ENCODE peak calls at places on chromosomes 16 and 17, in four cellular contexts. One of them, this sample, is unnamed. For H3K4me1, the result is how much of the 10 kb centered on the place peaks cover.

GRCh38 chr17:27598337-27599050 is 32.5 kb upstream of the LGALS9 start:
- DNase-seq in adipocyte: no peak
- DNase-seq in adrenal gland: no peak
- DNase-seq in BE2C: no peak
- DNase-seq in this sample: no peak

GRCh38 chr16:3058173-3059030 is 7.0 kb upstream of the IL32 start:
- DNase-seq in adipocyte: peak
- DNase-seq in adrenal gland: no peak
- DNase-seq in BE2C: peak
- DNase-seq in this sample: no peak

GRCh38 chr16:80300876-80301275 is 239.9 kb upstream of the DYNLRB2 start:
- DNase-seq in adipocyte: peak
- DNase-seq in adrenal gland: no peak
- DNase-seq in BE2C: no peak
- DNase-seq in this sample: peak

GRCh38 chr17:36133629-36134259 is 30.1 kb downstream of the CCL4 start:
- DNase-seq in adipocyte: no peak
- DNase-seq in adrenal gland: peak
- DNase-seq in BE2C: no peak
- DNase-seq in this sample: no peak

GRCh38 chr17:63983326-63983725 is 10.6 kb upstream of the SCN4A start:
- DNase-seq in adipocyte: no peak
- DNase-seq in adrenal gland: no peak
- DNase-seq in BE2C: no peak
- DNase-seq in this sample: no peak

GRCh38 chr17:41772218-41772585 is 14.3 kb downstream of the JUP start:
- DNase-seq in adipocyte: no peak
- DNase-seq in adrenal gland: no peak
- DNase-seq in BE2C: no peak
- DNase-seq in this sample: no peak

GRCh38 chr17:11300738-11301137 is 59.7 kb downstream of the SHISA6 start:
- DNase-seq in adipocyte: no peak
- DNase-seq in adrenal gland: no peak
- DNase-seq in BE2C: no peak
- DNase-seq in this sample: no peak

GRCh38 chr17:63395075-63395815 is 50.9 kb downstream of the CYB561 start:
- DNase-seq in adipocyte: peak
- DNase-seq in adrenal gland: no peak
- DNase-seq in BE2C: no peak
- DNase-seq in this sample: peak

GRCh38 chr17:16327018-16327417 is 26.3 kb downstream of the CENPV start:
- DNase-seq in adipocyte: no peak
- DNase-seq in adrenal gland: no peak
- DNase-seq in BE2C: no peak
- DNase-seq in this sample: no peak

GRCh38 chr16:81652798-81653505 is 126.1 kb upstream of the PLCG2 start:
- DNase-seq in adipocyte: no peak
- DNase-seq in adrenal gland: no peak
- DNase-seq in BE2C: no peak
- DNase-seq in this sample: no peak

GRCh38 chr17:18258356-18259038 is at the start of gene FLII:
- DNase-seq in adipocyte: peak
- DNase-seq in adrenal gland: peak
- DNase-seq in BE2C: peak
- DNase-seq in this sample: peak

DNA sequence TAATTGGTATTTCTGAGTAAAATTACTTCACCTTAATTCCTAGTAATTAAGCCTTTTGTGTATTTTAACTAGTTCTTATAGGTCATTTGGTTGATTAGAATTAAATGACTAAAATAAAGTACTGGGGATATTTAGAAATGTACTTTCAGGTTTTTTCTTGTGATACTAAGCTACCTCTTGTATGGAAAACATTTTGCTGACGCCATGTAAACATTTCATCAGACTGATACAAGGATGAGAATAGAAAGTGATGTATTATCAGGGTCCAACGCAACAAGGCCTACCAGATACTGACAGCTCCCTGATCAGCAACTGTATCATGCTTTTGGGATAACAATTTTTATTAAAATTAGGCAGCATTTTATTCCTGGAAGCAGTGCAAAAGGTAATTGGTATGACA is 1.7 kb downstream of the SMARCE1 start:
- DNase-seq in adipocyte: no peak
- DNase-seq in adrenal gland: no peak
- DNase-seq in BE2C: no peak
- DNase-seq in this sample: no peak
- H3K4me1 ChIP-seq in adipocyte: under half
- H3K4me1 ChIP-seq in adrenal gland: under half
- H3K4me1 ChIP-seq in BE2C: under half
- H3K4me1 ChIP-seq in this sample: under half

GRCh38 chr17:73532441-73532901 is 111.8 kb downstream of the SDK2 start:
- DNase-seq in adipocyte: no peak
- DNase-seq in adrenal gland: no peak
- DNase-seq in BE2C: peak
- DNase-seq in this sample: no peak
- H3K4me1 ChIP-seq in adipocyte: under half
- H3K4me1 ChIP-seq in adrenal gland: under half
- H3K4me1 ChIP-seq in BE2C: under half
- H3K4me1 ChIP-seq in this sample: under half

GRCh38 chr16:75566040-75566888 is at the start of gene GABARAPL2:
- DNase-seq in adipocyte: peak
- DNase-seq in adrenal gland: peak
- DNase-seq in BE2C: peak
- DNase-seq in this sample: peak
- H3K4me1 ChIP-seq in adipocyte: under half
- H3K4me1 ChIP-seq in adrenal gland: under half
- H3K4me1 ChIP-seq in BE2C: under half
- H3K4me1 ChIP-seq in this sample: under half

GRCh38 chr16:85636234-85636812 is 23.2 kb downstream of the GSE1 start:
- DNase-seq in adipocyte: no peak
- DNase-seq in adrenal gland: peak
- DNase-seq in BE2C: no peak
- DNase-seq in this sample: no peak
- H3K4me1 ChIP-seq in adipocyte: under half
- H3K4me1 ChIP-seq in adrenal gland: half or more
- H3K4me1 ChIP-seq in BE2C: half or more
- H3K4me1 ChIP-seq in this sample: under half

GRCh38 chr17:50177476-50177875 is 11.7 kb downstream of the SGCA start:
- DNase-seq in adipocyte: no peak
- DNase-seq in adrenal gland: no peak
- DNase-seq in BE2C: no peak
- DNase-seq in this sample: no peak
- H3K4me1 ChIP-seq in adipocyte: half or more
- H3K4me1 ChIP-seq in adrenal gland: under half
- H3K4me1 ChIP-seq in BE2C: under half
- H3K4me1 ChIP-seq in this sample: under half

GRCh38 chr17:49341356-49341755 is 20.7 kb downstream of the ZNF652 start:
- DNase-seq in adipocyte: no peak
- DNase-seq in adrenal gland: peak
- DNase-seq in BE2C: no peak
- DNase-seq in this sample: no peak

GRCh38 chr17:49342575-49342936 is 19.5 kb downstream of the ZNF652 start:
- DNase-seq in adipocyte: no peak
- DNase-seq in adrenal gland: no peak
- DNase-seq in BE2C: no peak
- DNase-seq in this sample: no peak

GRCh38 chr17:49349535-49349934 is 12.5 kb downstream of the ZNF652 start:
- DNase-seq in adipocyte: no peak
- DNase-seq in adrenal gland: no peak
- DNase-seq in BE2C: no peak
- DNase-seq in this sample: no peak

GRCh38 chr17:49343273-49343672 is 18.8 kb downstream of the ZNF652 start:
- DNase-seq in adipocyte: peak
- DNase-seq in adrenal gland: no peak
- DNase-seq in BE2C: no peak
- DNase-seq in this sample: peak

DNA sequence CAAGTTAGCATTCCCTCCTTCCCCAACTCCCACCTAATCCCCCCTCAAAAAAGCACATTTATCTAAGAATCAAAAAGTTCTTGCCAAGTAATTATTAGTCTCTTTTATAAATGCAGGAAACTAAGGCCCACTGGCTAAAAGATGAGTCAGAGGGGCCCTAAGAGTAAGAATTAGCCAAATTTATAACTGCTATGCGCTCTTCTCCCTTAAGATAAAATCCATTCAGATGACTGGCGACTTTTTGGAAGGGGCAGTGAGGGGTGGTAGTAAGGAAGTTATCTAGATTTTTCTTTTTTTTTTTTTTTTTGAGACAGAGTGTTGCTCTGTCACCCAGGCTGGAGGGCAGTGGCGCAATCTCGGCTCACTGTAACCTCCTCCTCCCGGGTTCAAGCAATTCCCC is 17.1 kb downstream of the ZNF652 start:
- DNase-seq in adipocyte: no peak
- DNase-seq in adrenal gland: no peak
- DNase-seq in BE2C: no peak
- DNase-seq in this sample: no peak
- H3K4me1 ChIP-seq in adipocyte: under half
- H3K4me1 ChIP-seq in adrenal gland: under half
- H3K4me1 ChIP-seq in BE2C: under half
- H3K4me1 ChIP-seq in this sample: under half

DNA sequence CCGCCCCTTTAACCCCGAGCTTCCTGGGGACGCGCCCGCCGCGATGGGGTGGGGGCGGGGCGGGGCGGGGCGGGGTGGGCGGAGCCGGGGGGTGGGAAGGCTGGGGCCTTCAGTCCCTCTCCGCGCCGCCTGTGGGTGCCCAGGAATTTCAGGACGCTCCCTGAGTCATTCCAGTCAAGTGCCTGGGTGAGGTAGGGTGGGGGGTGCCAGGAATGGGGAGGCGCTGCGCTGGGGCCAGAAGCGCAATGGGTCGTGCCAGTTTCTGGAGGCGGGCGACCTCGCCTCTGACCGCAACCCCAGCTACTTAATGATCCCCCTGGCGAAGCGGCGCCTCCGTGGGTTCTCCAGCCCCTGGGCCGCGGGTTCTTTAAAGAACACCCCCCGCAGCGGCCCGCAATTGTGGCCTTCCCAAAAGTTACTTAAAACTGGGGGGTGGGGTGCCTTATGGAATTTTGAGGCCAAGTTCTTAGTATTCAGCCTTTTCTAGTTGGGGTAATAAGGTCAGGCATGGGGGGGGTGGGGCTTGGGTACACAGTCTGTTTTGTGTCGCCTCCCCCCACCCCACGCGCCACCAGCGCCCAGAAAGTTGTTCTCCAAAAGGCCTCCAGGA is 826 bp upstream of the GSE1 start:
- DNase-seq in adipocyte: peak
- DNase-seq in adrenal gland: peak
- DNase-seq in BE2C: peak
- DNase-seq in this sample: peak
- H3K4me1 ChIP-seq in adipocyte: under half
- H3K4me1 ChIP-seq in adrenal gland: half or more
- H3K4me1 ChIP-seq in BE2C: under half
- H3K4me1 ChIP-seq in this sample: under half

DNA sequence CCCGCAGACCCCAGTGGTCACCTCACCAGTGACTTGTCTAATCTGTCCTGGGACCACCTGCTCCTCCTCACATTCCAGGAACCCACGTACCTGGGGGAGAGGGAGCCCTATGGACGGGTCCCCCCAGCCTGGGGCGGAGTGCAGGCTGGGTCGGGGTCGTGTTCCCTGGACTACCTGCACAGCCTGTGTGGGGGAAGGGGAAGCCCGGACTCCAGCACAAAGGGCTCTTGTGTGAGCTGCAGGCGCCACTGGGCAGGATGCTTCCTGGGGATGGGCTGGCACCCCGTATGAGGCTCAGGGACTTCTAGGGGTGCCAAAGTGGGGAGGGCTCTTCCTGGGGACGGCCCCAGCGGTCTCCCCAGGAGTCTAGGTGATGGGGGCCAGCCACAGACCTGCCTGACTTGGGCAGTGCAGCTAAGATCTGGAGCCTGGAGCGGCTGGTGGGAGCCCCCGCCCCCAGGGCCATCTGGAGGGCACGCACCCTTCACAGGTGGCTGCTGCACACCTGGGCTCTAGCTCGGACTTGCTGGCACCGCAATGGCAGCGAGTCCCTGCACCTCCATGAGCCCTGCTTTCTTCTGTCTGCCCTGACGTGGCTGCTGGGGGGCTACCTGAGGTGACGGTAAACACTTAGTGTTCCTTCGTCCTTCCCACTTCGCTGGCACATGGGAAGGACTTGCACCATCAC is 7.5 kb downstream of the VASN start:
- DNase-seq in adipocyte: no peak
- DNase-seq in adrenal gland: no peak
- DNase-seq in BE2C: no peak
- DNase-seq in this sample: no peak
- H3K4me1 ChIP-seq in adipocyte: under half
- H3K4me1 ChIP-seq in adrenal gland: under half
- H3K4me1 ChIP-seq in BE2C: under half
- H3K4me1 ChIP-seq in this sample: half or more

DNA sequence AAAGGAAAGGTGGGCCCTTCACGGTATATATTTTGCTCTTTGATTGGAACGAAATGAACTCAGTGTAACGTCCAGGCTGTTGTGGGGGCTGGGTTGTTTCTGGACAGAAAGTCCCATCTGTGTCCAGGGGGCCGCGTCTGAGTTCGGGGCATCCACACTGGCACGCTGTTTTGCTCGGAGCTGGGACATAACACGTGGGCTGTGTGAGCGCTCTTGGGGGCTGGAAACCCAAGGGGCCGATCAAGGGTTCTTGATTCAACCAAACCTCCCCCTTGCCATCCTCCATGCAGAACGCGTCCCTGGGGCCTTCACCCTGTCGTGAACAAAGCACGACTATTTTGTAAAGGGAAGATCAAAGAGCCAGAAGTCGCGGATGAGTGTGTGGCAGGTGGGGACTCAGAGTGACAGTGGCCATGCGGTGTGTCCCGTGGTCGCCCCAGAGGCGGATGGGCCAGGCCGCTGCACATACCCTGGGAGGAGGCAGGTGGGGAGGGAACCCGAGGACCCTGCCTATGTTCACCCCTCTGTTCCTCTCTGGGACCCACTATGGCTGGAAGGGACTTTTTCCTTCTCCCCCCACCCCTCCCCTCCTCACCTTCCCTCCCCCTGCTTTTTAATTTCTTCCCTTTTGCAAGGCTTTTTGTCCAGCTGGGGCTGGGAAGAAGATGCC is 387.2 kb downstream of the SEC14L1 start:
- DNase-seq in adipocyte: no peak
- DNase-seq in adrenal gland: no peak
- DNase-seq in BE2C: no peak
- DNase-seq in this sample: no peak
- H3K4me1 ChIP-seq in adipocyte: under half
- H3K4me1 ChIP-seq in adrenal gland: under half
- H3K4me1 ChIP-seq in BE2C: under half
- H3K4me1 ChIP-seq in this sample: under half